ENCODE peak calls at places on chromosomes 11 and 22, in ten cellular contexts. O is iris pigment epithelial cell; B is NCI-H2029; E is NCI-H1092 treated with DMSO at 0.1 percent for 48 hours; Q is activated naive CD8-positive, alpha-beta T cell treated with anti-CD3 and anti-CD28 coated beads, Interleukin-2, amount 50 U/mL, for 24 hours; D is HCT116; W is NCI-H510A; N is NB4; A is RWPE2; K is neural progenitor cell. R is an unnamed sample.

GRCh38 chr11:22304337-22304961 is 33.7 kb upstream of the SLC17A6 start:
- DNase-seq in O (peak; percentile 42), B (peak; percentile 44), E (peak; percentile 56), Q (no peak), D (peak; percentile 18), W (no peak), N (peak; percentile 42), A (no peak), K (peak; percentile 55), R (peak; percentile 41)

GRCh38 chr11:1116104-1116503 is 41.4 kb downstream of the MUC2 start:
- DNase-seq in O (no peak), B (no peak), E (no peak), Q (no peak), D (no peak), W (no peak), N (no peak), A (peak; percentile 19), K (no peak), R (no peak)

GRCh38 chr11:73345481-73346147 is 30.6 kb upstream of the RELT start:
- DNase-seq in O (no peak), B (no peak), E (no peak), Q (no peak), D (no peak), W (no peak), N (no peak), A (no peak), K (no peak), R (no peak)

GRCh38 chr22:36737776-36738175 is 34.2 kb upstream of the CACNG2 start:
- DNase-seq in O (no peak), B (no peak), E (no peak), Q (no peak), D (no peak), W (no peak), N (no peak), A (peak; percentile 34), K (no peak), R (no peak)

GRCh38 chr11:126440792-126441514 is 85.5 kb downstream of the ST3GAL4 start:
- DNase-seq in O (peak; percentile 57), B (peak; percentile 72), E (peak; percentile 79), Q (peak; percentile 76), D (peak; percentile 43), W (peak; percentile 57), N (peak; percentile 96), A (no peak), K (peak; percentile 89), R (peak; percentile 66)

GRCh38 chr11:85029964-85030363 is 597.2 kb downstream of the DLG2 start:
- DNase-seq in O (peak; percentile 77), B (peak; percentile 1), E (peak; percentile 35), Q (no peak), D (no peak), W (peak; percentile 23), N (peak; percentile 15), A (no peak), K (no peak), R (peak; percentile 30)

GRCh38 chr22:26894766-26895485 is 237.5 kb downstream of the MIAT start:
- DNase-seq in O (peak; percentile 94), B (peak; percentile 41), E (peak; percentile 31), Q (no peak), D (peak; percentile 4), W (no peak), N (no peak), A (no peak), K (no peak), R (peak; percentile 84)

GRCh38 chr11:65857500-65858353 is at the start of gene CFL1:
- DNase-seq in O (peak; percentile 99), B (peak; percentile 97), E (peak; percentile 99), Q (peak; percentile 97), D (peak; percentile 92), W (peak; percentile 96), N (peak; percentile 99), A (peak; percentile 99), K (peak; percentile 99), R (peak; percentile 97)

GRCh38 chr11:70422692-70423522 is 24.6 kb downstream of the CTTN start:
- DNase-seq in O (no peak), B (no peak), E (no peak), Q (no peak), D (no peak), W (no peak), N (no peak), A (no peak), K (no peak), R (no peak)

GRCh38 chr11:80596291-80596810 is 1155.5 kb upstream of the TENM4 start:
- DNase-seq in O (no peak), B (no peak), E (no peak), Q (no peak), D (no peak), W (no peak), N (no peak), A (no peak), K (no peak), R (peak; percentile 30)

GRCh38 chr11:36288442-36289225 is 590 bp downstream of the COMMD9 start:
- DNase-seq in O (no peak), B (no peak), E (no peak), Q (no peak), D (no peak), W (no peak), N (peak; percentile 64), A (no peak), K (no peak), R (no peak)

R was measured in fibroblast of lung.